ENCODE peak calls at places on chromosomes 13 and 19, in four cellular contexts. M is heart left ventricle, G is astrocyte of the spinal cord, O is cardiac muscle cell. E is an unnamed sample.

GRCh38 chr13:35309711-35310110 is 166.8 kb downstream of the MAB21L1 start:
- DNase-seq in G (no peak), O (no peak), M (no peak), E (no peak)

GRCh38 chr13:91045351-91046034 is 302.0 kb upstream of the MIR17HG start:
- DNase-seq in O (peak), M (no peak), G (peak), E (no peak)

GRCh38 chr19:6997679-6998445 is 23.4 kb downstream of the MBD3L2B start:
- DNase-seq in O (peak), M (no peak), G (no peak), E (no peak)

GRCh38 chr13:36251528-36251927 is 37.2 kb upstream of the SOHLH2 start:
- DNase-seq in M (no peak), G (no peak), O (peak), E (no peak)

GRCh38 chr19:45746866-45747265 is 13.6 kb downstream of the MEIOSIN start:
- DNase-seq in M (no peak), G (no peak), O (no peak), E (no peak)

GRCh38 chr13:38415233-38415632 is 65.6 kb downstream of the UFM1 start:
- DNase-seq in O (no peak), M (peak), G (no peak), E (no peak)

GRCh38 chr13:33347866-33348265 is 62.3 kb upstream of the STARD13 start:
- DNase-seq in M (no peak), G (peak), O (no peak), E (no peak)

GRCh38 chr13:87884874-87885273 is 213.7 kb downstream of the SLITRK5 start:
- DNase-seq in G (peak), M (no peak), O (peak), E (no peak)

GRCh38 chr13:111178417-111178816 is 63.3 kb downstream of the ARHGEF7 start:
- DNase-seq in M (no peak), O (no peak), G (no peak), E (no peak)

GRCh38 chr19:56660381-56661105 is 11.0 kb downstream of the ZNF835 start:
- DNase-seq in M (peak), O (no peak), G (no peak), E (no peak)

GRCh38 chr13:63636231-63636993 is 2220.8 kb upstream of the PCDH20 start:
- DNase-seq in O (no peak), G (peak), M (no peak), E (no peak)

GRCh38 chr13:102774596-102775375 is 1.2 kb upstream of the TEX30 start:
- DNase-seq in M (no peak), G (no peak), O (no peak), E (no peak)

GRCh38 chr13:75256922-75257321 is 225.0 kb downstream of the TBC1D4 start:
- DNase-seq in O (no peak), M (no peak), G (no peak), E (no peak)

GRCh38 chr19:41997121-41997850 is 3.3 kb upstream of the ATP1A3 start:
- DNase-seq in M (no peak), O (peak), G (peak), E (no peak)

GRCh38 chr13:51763486-51763885 is 40.5 kb downstream of the DHRS12 start:
- DNase-seq in O (no peak), G (no peak), M (no peak), E (no peak)

GRCh38 chr13:102405499-102406079 is 3.7 kb upstream of the FGF14 start:
- DNase-seq in G (peak), O (no peak), M (no peak), E (no peak)

GRCh38 chr19:39156230-39156890 is 30.8 kb downstream of the PAK4 start:
- DNase-seq in G (peak), O (peak), M (no peak), E (no peak)

DNA sequence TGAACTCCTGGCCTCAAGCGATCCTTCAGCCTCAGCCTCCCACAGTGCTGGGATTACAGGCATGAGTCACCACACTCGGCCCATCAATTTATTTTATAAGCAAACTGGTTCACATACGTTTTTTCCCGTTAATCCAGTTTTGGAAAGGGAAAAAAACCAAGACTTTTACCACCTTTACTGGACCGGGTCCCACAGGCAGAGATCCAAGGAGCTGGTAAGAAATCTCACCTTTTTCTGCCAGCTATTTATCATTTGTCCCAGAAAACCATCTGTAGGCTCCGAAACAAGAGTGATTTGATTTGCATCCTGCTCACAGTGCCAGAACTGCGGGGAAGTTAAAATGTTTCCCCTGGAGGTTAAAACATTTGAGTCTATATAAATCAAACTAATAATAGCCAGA is 6.3 kb upstream of the FUT2 start:
- DNase-seq in O (no peak), M (no peak), G (no peak), E (no peak)
- TF ChIP-seq CTCF in O (no peak), M (no peak), G (no peak), E (no peak)

GRCh38 chr13:43428545-43429287 is 358.1 kb downstream of the ENOX1 start:
- DNase-seq in O (no peak), G (no peak), M (no peak), E (no peak)
- H3K4me3 ChIP-seq in O (no peak), G (no peak), M (no peak), E (no peak)

DNA sequence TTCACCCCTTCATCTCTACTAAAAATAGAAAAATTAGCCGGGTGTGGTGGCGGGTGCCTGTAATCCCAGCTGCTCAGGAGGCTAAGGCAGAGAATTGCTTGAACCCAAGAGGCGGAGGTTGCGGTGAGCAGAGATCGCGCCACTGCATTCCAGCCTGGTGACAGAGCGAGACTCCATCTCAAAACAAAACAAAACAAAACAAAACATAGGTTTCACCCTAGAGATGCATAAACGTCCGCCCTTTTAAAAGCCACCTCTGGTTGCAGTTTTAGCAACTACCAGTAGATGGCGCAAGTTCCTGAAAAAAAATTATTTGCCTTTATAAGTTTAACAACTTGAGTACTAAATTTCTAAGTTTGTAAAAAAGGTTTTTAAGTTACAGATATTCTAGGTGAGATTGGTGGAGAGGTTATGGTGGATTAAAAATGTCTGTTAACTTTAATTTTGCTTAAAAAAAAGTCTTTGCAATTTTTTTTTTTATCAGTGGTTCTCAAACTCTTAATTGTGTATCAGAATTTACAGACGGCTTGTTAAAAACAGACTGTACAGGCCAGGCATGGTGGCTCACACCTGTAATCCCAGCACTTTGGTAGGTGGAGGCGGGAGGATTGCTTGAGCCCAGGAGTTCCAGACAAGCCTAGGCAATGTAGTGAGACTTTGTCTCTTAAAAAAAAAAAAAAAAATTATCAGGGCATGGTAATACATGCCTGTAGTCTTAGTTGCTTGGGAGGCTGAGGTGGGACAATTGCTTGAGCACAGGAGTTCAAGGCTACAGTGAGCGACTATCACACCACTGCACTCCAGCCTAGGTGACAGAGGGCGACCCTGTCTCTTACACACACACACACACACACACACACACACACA is 42.1 kb downstream of the NAA16 start:
- DNase-seq in M (peak), O (peak), G (peak), E (no peak)
- TF ChIP-seq CTCF in M (peak), O (peak), G (peak), E (peak)

DNA sequence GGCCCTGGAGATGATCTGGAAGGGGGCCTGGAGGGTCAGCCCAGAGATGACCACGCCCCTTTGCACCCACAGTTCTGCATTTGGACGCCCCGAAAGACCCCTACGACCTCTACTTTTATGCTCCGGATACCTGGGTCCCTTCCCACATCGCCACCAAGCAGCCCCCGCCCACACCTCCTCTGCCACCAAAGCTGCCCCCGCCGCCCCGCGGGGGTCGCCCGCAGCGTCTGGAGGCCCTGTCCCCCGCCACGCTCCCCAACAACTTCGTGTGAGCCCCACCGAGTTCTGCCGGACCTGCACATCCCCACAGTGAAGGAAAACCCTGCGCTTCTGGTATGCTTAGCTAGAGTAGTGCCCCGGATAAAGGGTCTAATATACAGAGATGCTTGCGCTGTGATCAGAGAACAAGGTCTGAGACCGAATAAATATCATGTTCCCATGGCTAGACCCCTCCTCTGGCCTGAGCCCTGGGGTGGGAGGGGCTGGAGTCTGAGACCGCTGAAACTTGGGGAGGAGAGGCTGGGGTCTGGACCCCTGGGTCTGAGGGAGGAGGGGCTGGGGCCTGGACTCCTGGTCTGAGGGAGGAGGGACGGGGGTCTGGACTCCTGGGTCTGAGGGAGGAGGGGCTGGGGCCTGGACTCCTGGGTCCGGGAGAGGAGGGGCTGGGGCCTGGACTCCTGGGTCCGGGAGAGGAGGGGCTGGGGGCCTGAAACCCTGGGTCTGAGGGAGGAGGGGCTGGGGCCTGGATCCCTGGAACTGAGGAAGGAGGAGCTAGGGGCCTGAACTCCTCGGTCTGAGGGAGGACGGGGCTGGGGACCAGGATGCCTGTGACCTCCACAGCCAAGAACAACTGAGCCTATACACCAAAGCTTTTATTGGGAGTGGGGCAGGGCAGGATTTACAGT is 3.6 kb downstream of the GFY start:
- DNase-seq in O (no peak), G (no peak), M (no peak), E (no peak)
- H3K4me3 ChIP-seq in O (peak), G (no peak), M (no peak), E (no peak)